ENCODE peak calls at places on chromosomes 6 and 20, in eight cellular contexts. R is AG20443; A is endothelial cell; L is NCI-H82; P is B cell; I is naive thymus-derived CD8-positive, alpha-beta T cell; C is mucosa of gallbladder; U is naive thymus-derived CD4-positive, alpha-beta T cell. T is an unnamed sample.

GRCh38 chr6:133288662-133289061 is 47.5 kb downstream of the EYA4 start:
- DNase-seq in C (no peak), L (no peak), R (no peak), A (no peak), P (no peak), U (no peak), I (no peak), T (no peak)

GRCh38 chr6:52106994-52107393 is 19.6 kb upstream of the PKHD1 start:
- DNase-seq in U (no peak), C (peak), I (no peak), R (no peak), P (no peak), L (no peak), A (no peak), T (no peak)

GRCh38 chr20:54212226-54212625 is 4.3 kb downstream of the PFDN4 start:
- DNase-seq in L (no peak), C (no peak), U (no peak), I (no peak), R (peak), P (no peak), A (no peak), T (no peak)

GRCh38 chr20:50014570-50015562 is 32.1 kb downstream of the SNAI1 start:
- DNase-seq in C (no peak), I (no peak), R (no peak), U (no peak), P (no peak), L (peak), A (peak), T (no peak)

GRCh38 chr6:170043150-170043819 is 247.6 kb downstream of the DLL1 start:
- DNase-seq in U (no peak), P (no peak), R (no peak), A (no peak), I (no peak), C (no peak), L (no peak), T (no peak)

GRCh38 chr6:133551436-133551835 is 310.3 kb downstream of the EYA4 start:
- DNase-seq in R (no peak), C (no peak), L (no peak), I (no peak), A (no peak), U (no peak), P (no peak), T (no peak)

GRCh38 chr20:51749674-51750036 is 18.5 kb downstream of the ATP9A start:
- DNase-seq in C (no peak), I (no peak), A (no peak), R (no peak), L (peak), U (no peak), P (no peak), T (no peak)

GRCh38 chr6:130482645-130483390 is 117.0 kb downstream of the TMEM200A start:
- DNase-seq in R (no peak), A (no peak), P (no peak), I (no peak), L (no peak), U (no peak), C (no peak), T (no peak)

GRCh38 chr20:36114707-36115106 is 39.8 kb upstream of the EPB41L1 start:
- DNase-seq in P (no peak), A (no peak), U (no peak), I (no peak), L (no peak), C (no peak), R (no peak), T (no peak)

GRCh38 chr6:2396856-2397640 is 151.6 kb upstream of the GMDS start:
- DNase-seq in C (no peak), R (peak), I (no peak), U (no peak), L (no peak), A (no peak), P (no peak), T (no peak)

GRCh38 chr6:89939144-89939543 is 44.9 kb downstream of the GJA10 start:
- DNase-seq in C (no peak), I (no peak), R (no peak), U (no peak), A (no peak), P (no peak), L (no peak), T (no peak)

GRCh38 chr6:139370047-139370706 is 4.3 kb downstream of the CITED2 start:
- DNase-seq in I (no peak), U (no peak), P (no peak), L (peak), A (no peak), C (no peak), R (peak), T (peak)

GRCh38 chr6:17580518-17581048 is 19.5 kb upstream of the FAM8A1 start:
- DNase-seq in A (peak), P (no peak), C (no peak), R (peak), L (peak), I (no peak), U (no peak), T (peak)

GRCh38 chr6:106254636-106255035 is 70.9 kb downstream of the ATG5 start:
- DNase-seq in I (no peak), L (no peak), U (no peak), R (no peak), C (no peak), P (no peak), A (no peak), T (no peak)

T was measured in transverse colon.